ENCODE peak calls at places on chromosome 1, in six cellular contexts. G, T, M, B, F and K are unnamed samples. For H3K4me1, the result is how much of the 10 kb centered on the place peaks cover.

GRCh38 chr1:90534669-90535379 is 182.3 kb downstream of the BARHL2 start:
- DNase-seq in M (no peak), G (no peak), T (no peak), F (no peak), B (no peak), K (no peak)

GRCh38 chr1:3992103-3992556 is 92.1 kb upstream of the C1orf174 start:
- DNase-seq in M (no peak), B (no peak), F (no peak), G (no peak), T (peak), K (no peak)

GRCh38 chr1:3903141-3904005 is 3.3 kb upstream of the C1orf174 start:
- DNase-seq in T (no peak), F (no peak), B (peak), M (no peak), G (peak), K (peak)

GRCh38 chr1:14924455-14925325 is 228.9 kb upstream of the TMEM51 start:
- DNase-seq in B (peak), G (no peak), F (peak), T (peak), M (peak), K (peak)

GRCh38 chr1:118159578-118159977 is 25.4 kb downstream of the SPAG17 start:
- DNase-seq in M (no peak), B (no peak), T (no peak), G (no peak), F (no peak), K (no peak)

GRCh38 chr1:179938752-179939151 is 15.9 kb upstream of the CEP350 start:
- DNase-seq in M (no peak), F (no peak), G (no peak), B (no peak), T (no peak), K (no peak)

GRCh38 chr1:44296067-44296466 is 59.0 kb downstream of the ERI3 start:
- DNase-seq in T (no peak), F (no peak), M (no peak), G (no peak), B (no peak), K (no peak)

GRCh38 chr1:227273557-227273956 is 44.7 kb downstream of the CDC42BPA start:
- DNase-seq in G (no peak), M (no peak), F (no peak), T (no peak), B (no peak), K (no peak)

GRCh38 chr1:233865902-233866301 is 38.6 kb upstream of the SLC35F3 start:
- DNase-seq in F (no peak), M (no peak), B (no peak), T (no peak), G (no peak), K (no peak)

GRCh38 chr1:20594746-20595145 is 5.8 kb downstream of the CDA start:
- DNase-seq in G (no peak), T (no peak), F (no peak), B (no peak), M (no peak), K (no peak)

GRCh38 chr1:21904725-21905520 is 32.2 kb downstream of the HSPG2 start:
- DNase-seq in M (no peak), F (peak), B (peak), T (peak), G (no peak), K (peak)

GRCh38 chr1:204461331-204462228 is 33.0 kb downstream of the PIK3C2B start:
- DNase-seq in M (no peak), F (no peak), B (no peak), T (no peak), G (no peak), K (no peak)

GRCh38 chr1:200665851-200666250 is 3.9 kb downstream of the DDX59 start:
- DNase-seq in G (no peak), M (no peak), B (no peak), T (no peak), F (no peak), K (no peak)

GRCh38 chr1:180232521-180233043 is 2.5 kb downstream of the LHX4 start:
- DNase-seq in G (no peak), B (no peak), M (no peak), T (no peak), F (no peak), K (no peak)

GRCh38 chr1:201091256-201091655 is 21.0 kb downstream of the CACNA1S start:
- DNase-seq in F (no peak), T (no peak), M (no peak), G (no peak), B (no peak), K (no peak)

GRCh38 chr1:25556791-25557476 is 13.5 kb downstream of the LDLRAP1 start:
- DNase-seq in T (no peak), G (no peak), F (no peak), M (peak), B (peak), K (no peak)

GRCh38 chr1:41683681-41684500 is 199.4 kb upstream of the EDN2 start:
- DNase-seq in B (no peak), F (no peak), G (no peak), T (no peak), M (no peak), K (no peak)

GRCh38 chr1:181718034-181718433 is 234.7 kb downstream of the CACNA1E start:
- DNase-seq in T (no peak), B (no peak), G (no peak), M (no peak), F (no peak), K (no peak)

GRCh38 chr1:16442273-16442672 is 1.7 kb downstream of the NECAP2 start:
- DNase-seq in T (no peak), B (no peak), F (no peak), G (no peak), M (no peak), K (no peak)

GRCh38 chr1:58903450-58904298 is 119.8 kb upstream of the JUN start:
- DNase-seq in F (peak), B (peak), M (peak), T (peak), G (peak), K (peak)

GRCh38 chr1:69755647-69756046 is 187.9 kb downstream of the LRRC7 start:
- DNase-seq in T (no peak), M (no peak), B (no peak), G (no peak), F (no peak), K (no peak)

GRCh38 chr1:241950390-241950789 is 7.2 kb upstream of the BECN2 start:
- DNase-seq in M (no peak), F (no peak), T (no peak), B (no peak), G (no peak), K (no peak)

GRCh38 chr1:15152318-15153183 is 996 bp upstream of the TMEM51 start:
- DNase-seq in B (peak), F (peak), G (peak), M (peak), T (peak), K (peak)

GRCh38 chr1:55214214-55214902 is 806 bp downstream of the USP24 start:
- DNase-seq in T (no peak), F (peak), B (peak), G (no peak), M (peak), K (peak)

GRCh38 chr1:86757272-86757984 is 53.1 kb downstream of the SH3GLB1 start:
- DNase-seq in T (no peak), G (no peak), M (no peak), F (no peak), B (no peak), K (no peak)

GRCh38 chr1:165680303-165680702 is 18.1 kb downstream of the ALDH9A1 start:
- DNase-seq in B (no peak), G (no peak), F (no peak), T (no peak), M (no peak), K (no peak)

GRCh38 chr1:67040405-67040804 is 13.5 kb downstream of the SLC35D1 start:
- DNase-seq in G (no peak), M (no peak), F (no peak), T (no peak), B (no peak), K (no peak)

GRCh38 chr1:217626321-217626720 is 4.6 kb downstream of the GPATCH2 start:
- DNase-seq in F (no peak), M (no peak), T (no peak), G (no peak), B (no peak), K (no peak)

GRCh38 chr1:930633-931138 is 7.0 kb downstream of the SAMD11 start:
- DNase-seq in B (no peak), M (no peak), F (no peak), G (no peak), T (no peak), K (no peak)

GRCh38 chr1:1782399-1783221 is 4.3 kb upstream of the NADK start:
- DNase-seq in B (peak), M (peak), F (peak), T (no peak), G (no peak), K (peak)

GRCh38 chr1:63698001-63698838 is 75.6 kb upstream of the ROR1 start:
- DNase-seq in F (no peak), B (peak), T (no peak), G (no peak), M (no peak), K (peak)

DNA sequence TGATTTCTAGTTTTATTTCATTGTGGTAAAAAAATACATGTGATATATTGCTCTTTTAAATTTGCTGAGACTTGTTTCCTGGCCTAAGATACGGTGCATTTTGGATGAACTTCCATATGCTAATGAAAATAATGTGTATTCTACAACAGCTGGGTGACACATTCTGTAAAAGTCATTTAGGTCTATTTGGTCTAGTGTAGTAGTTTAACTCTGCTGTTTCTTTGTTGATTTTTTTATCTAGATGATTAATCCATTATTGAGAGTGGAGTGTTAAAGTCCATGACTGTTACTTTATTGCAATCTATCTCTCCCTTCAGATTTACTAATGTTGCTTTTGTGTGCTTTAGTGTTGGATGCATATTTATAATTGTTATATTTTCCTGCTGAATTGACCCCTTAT is 161.4 kb downstream of the VAV3 start:
- DNase-seq in G (no peak), T (no peak), M (no peak), B (no peak), F (no peak), K (no peak)
- H3K27ac ChIP-seq in G (no peak), T (no peak), M (no peak), B (no peak), F (no peak), K (no peak)

GRCh38 chr1:6100801-6101783 is 55.4 kb downstream of the KCNAB2 start:
- DNase-seq in B (no peak), T (no peak), M (peak), G (no peak), F (peak), K (peak)

GRCh38 chr1:6103854-6104530 is 58.3 kb downstream of the KCNAB2 start:
- DNase-seq in T (no peak), M (peak), F (no peak), B (no peak), G (no peak), K (peak)

GRCh38 chr1:6103111-6103853 is 57.6 kb downstream of the KCNAB2 start:
- DNase-seq in T (no peak), F (peak), M (peak), B (no peak), G (no peak), K (no peak)

GRCh38 chr1:6101826-6102225 is 56.1 kb downstream of the KCNAB2 start:
- DNase-seq in T (no peak), M (peak), B (no peak), F (no peak), G (no peak), K (no peak)

GRCh38 chr1:6102227-6102845 is 56.6 kb downstream of the KCNAB2 start:
- DNase-seq in F (peak), M (peak), G (no peak), B (no peak), T (no peak), K (peak)
- H3K4me1 ChIP-seq in F (under half), M (under half), G (under half), B (under half), T (under half), K (under half)

DNA sequence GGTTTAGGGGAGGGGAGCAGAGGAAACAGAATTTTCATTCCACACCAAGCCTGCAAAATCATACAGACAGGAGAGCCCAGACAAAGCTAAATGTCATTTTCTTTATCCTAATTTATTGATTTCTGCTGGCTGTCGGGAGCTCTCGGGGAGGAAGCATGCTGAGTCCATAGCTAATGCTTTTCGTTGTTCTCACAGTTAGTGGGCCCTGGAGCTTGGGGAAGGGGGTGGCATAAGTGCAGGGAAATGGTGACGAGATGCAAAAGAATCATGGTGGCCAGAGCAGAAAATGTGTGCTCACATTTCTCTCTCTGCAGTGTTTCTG is 202.4 kb downstream of the TOMM20 start:
- DNase-seq in B (no peak), G (peak), T (no peak), F (no peak), M (no peak), K (no peak)
- H3K4me3 ChIP-seq in B (no peak), G (no peak), T (no peak), F (no peak), M (no peak), K (no peak)

DNA sequence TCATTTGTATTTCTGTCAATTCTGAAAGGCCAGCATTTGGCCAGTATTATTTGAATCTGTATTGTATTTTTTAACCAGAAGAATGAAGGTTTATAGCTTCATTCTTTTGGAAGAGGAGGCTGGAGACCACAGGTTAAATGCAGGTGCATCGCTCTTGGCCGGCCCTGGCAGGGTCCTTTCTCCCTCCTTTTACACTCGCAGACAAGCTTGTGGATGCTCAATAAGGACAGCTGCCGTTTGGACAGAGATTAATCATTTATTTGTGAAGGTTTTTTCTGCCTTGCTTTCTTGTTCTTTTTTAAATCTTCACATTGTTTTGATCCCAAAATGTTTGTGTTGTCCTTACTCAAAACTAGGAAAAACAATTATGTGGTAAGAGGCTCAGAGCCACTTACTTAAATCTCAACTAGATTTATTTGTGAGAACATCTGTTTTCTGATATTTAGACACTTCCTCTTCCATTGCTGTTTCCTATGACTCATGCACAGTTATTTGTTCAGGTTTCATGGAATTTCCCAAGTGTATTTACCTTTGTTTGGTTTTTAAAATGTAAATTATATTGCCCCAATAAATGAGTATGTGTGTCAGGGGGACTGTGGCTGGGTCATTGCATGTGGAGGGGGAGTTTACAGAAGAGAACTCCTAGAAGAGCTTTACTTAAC is 46.7 kb upstream of the LAMC2 start:
- DNase-seq in G (no peak), F (no peak), T (no peak), M (no peak), B (no peak), K (no peak)
- H3K27ac ChIP-seq in G (peak), F (peak), T (peak), M (no peak), B (peak), K (peak)

DNA sequence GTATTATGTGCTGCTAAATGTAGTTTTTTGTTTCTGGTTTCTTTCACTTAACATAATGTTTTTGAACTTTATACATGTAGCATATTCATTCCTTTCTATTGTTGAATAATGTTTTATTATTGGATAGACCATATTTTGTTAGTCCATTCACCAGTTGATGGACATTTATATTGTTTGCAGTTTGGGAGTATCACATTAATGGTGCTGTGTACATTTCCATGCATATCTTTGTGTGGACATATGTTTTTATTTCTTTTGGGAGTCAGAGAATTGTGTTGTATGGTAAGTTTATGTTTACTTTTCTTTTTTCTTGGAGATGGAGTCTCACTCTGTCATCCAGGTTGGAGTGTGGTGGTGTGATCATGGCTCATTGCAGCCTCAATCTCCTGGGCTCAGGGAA is 134.6 kb downstream of the MAST2 start:
- DNase-seq in M (no peak), G (no peak), T (no peak), F (no peak), B (no peak), K (no peak)
- H3K4me1 ChIP-seq in M (under half), G (under half), T (under half), F (under half), B (under half), K (under half)

GRCh38 chr1:203269654-203270020 is 35.7 kb upstream of the BTG2 start:
- DNase-seq in B (no peak), F (no peak), T (no peak), G (no peak), M (no peak), K (no peak)

GRCh38 chr1:203268901-203269653 is 36.2 kb upstream of the BTG2 start:
- DNase-seq in B (no peak), T (no peak), F (no peak), M (no peak), G (no peak), K (no peak)

GRCh38 chr1:203267912-203268311 is 37.4 kb upstream of the BTG2 start:
- DNase-seq in B (no peak), M (no peak), F (no peak), T (no peak), G (no peak), K (peak)

GRCh38 chr1:203265541-203265940 is 36.1 kb upstream of the CHIT1 start:
- DNase-seq in T (no peak), M (no peak), G (no peak), B (no peak), F (no peak), K (no peak)

DNA sequence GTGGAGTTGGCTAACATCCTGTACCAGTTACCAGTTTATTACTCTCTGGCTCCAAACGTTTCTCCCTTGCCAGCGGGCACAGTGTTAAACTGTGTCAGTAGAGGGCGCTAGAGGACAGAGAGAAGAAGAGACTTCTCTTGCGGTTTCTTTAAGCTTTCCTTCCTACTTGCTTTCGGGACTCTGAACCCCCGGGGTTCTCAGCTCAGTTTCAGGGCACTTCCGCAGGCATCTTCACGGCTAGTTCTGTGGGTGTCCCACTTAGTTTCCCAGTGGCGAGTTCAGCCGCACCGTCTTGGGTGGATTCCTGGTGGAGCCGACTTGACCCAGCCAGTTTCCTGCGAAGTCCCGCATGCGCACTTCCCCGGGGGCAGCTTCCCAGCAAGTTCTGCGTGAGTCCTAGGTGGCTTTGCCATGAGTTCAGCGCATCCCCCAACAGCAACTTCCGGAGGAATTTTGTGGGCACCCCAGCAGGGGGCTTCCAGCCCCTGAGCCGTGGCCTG is 37.9 kb upstream of the BTG2 start:
- DNase-seq in G (peak), B (peak), T (peak), F (peak), M (peak), K (peak)
- H3K4me3 ChIP-seq in G (peak), B (peak), T (peak), F (peak), M (peak), K (peak)

DNA sequence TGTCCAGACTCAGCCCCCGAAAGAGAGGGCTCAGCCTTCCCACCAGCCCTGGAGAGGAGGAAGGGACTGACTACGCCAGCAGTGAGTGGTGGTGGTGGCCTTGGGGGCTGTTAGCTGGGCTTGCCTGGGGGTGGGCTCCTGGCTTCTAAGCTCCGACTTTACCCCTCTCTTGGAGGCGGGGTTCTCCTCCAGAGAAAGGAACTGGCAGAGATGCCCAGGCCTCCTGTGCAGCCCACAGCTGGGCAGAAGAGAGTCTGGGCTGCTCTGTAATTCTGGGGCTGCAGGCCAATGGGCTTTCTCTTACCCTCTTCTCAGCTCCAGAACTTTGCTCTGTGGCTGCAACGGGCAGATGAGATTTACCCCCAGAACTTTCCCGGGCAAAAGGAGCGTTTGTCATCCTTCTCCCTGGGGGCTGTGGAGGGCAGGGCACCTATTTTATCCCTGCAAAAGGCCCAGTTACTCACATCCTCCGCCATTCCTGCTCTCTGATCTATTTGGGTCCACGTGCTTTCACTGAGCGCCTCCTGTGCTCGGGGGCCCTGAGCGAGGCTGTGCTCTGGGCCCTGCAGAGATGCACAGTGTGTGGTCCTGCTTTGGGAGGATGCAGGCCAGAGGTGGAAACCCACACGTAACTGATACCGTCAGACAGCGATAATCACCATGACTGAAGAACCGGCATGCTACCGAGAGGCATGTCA is 2.2 kb upstream of the CSMD2 start:
- DNase-seq in G (no peak), B (no peak), T (no peak), M (no peak), F (no peak), K (no peak)
- H3K27ac ChIP-seq in G (no peak), B (no peak), T (no peak), M (no peak), F (no peak), K (no peak)